ENCODE peak calls at places on chromosome 5, in five cellular contexts. Z is body of pancreas; I is lower lobe of right lung; Q is breast epithelium; V is CD8-positive, alpha-beta T cell. X is an unnamed sample. For H3K4me1, the result is how much of the 10 kb centered on the place peaks cover.

GRCh38 chr5:147911427-147911826 is 5.1 kb upstream of the C5orf46 start:
- DNase-seq in Z (peak), I (peak), Q (peak), V (no peak), X (no peak)

GRCh38 chr5:172854451-172854871 is 20.4 kb downstream of the ERGIC1 start:
- DNase-seq in Z (peak), I (peak), Q (no peak), V (no peak), X (peak)

GRCh38 chr5:79236364-79236969 is 536 bp downstream of the JMY start:
- DNase-seq in Z (no peak), I (no peak), Q (no peak), V (no peak), X (peak)

GRCh38 chr5:35202319-35203111 is 27.8 kb downstream of the PRLR start:
- DNase-seq in Z (peak), I (peak), Q (no peak), V (no peak), X (peak)

GRCh38 chr5:90368454-90369246 is 40.9 kb downstream of the CETN3 start:
- DNase-seq in Z (no peak), I (no peak), Q (no peak), V (no peak), X (no peak)

GRCh38 chr5:12292610-12293204 is 388.5 kb upstream of the CTNND2 start:
- DNase-seq in Z (no peak), I (no peak), Q (no peak), V (no peak), X (no peak)

GRCh38 chr5:76527685-76528161 is 95.5 kb downstream of the F2RL2 start:
- DNase-seq in Z (no peak), I (no peak), Q (no peak), V (no peak), X (no peak)

GRCh38 chr5:131252824-131253171 is 11.1 kb upstream of the CDC42SE2 start:
- DNase-seq in Z (no peak), I (peak), Q (no peak), V (peak), X (peak)

GRCh38 chr5:178818094-178818493 is 41.7 kb upstream of the ZNF354B start:
- DNase-seq in Z (no peak), I (no peak), Q (no peak), V (no peak), X (no peak)

GRCh38 chr5:38916802-38917201 is 71.0 kb downstream of the OSMR start:
- DNase-seq in Z (no peak), I (no peak), Q (no peak), V (no peak), X (no peak)

GRCh38 chr5:115709585-115709984 is 83.7 kb upstream of the TMED7 start:
- DNase-seq in Z (no peak), I (no peak), Q (no peak), V (no peak), X (no peak)

GRCh38 chr5:157259699-157260098 is 6.2 kb upstream of the CYFIP2 start:
- DNase-seq in Z (no peak), I (no peak), Q (no peak), V (no peak), X (no peak)

GRCh38 chr5:10607023-10607665 is 43.3 kb downstream of the ANKRD33B start:
- DNase-seq in Z (no peak), I (no peak), Q (no peak), V (no peak), X (no peak)

GRCh38 chr5:93126634-93127033 is 454.4 kb downstream of the NR2F1-AS1 start:
- DNase-seq in Z (no peak), I (no peak), Q (no peak), V (no peak), X (no peak)

GRCh38 chr5:139364466-139364865 is 18.6 kb downstream of the SLC23A1 start:
- DNase-seq in Z (no peak), I (no peak), Q (no peak), V (no peak), X (no peak)

GRCh38 chr5:139363937-139364336 is 19.2 kb downstream of the SLC23A1 start:
- DNase-seq in Z (no peak), I (no peak), Q (no peak), V (no peak), X (no peak)

GRCh38 chr5:139369181-139369580 is 13.9 kb downstream of the SLC23A1 start:
- DNase-seq in Z (no peak), I (no peak), Q (no peak), V (no peak), X (no peak)

GRCh38 chr5:139371482-139372435 is 11.3 kb downstream of the SLC23A1 start:
- DNase-seq in Z (no peak), I (no peak), Q (no peak), V (no peak), X (no peak)

GRCh38 chr5:139368613-139369012 is 14.5 kb downstream of the SLC23A1 start:
- DNase-seq in Z (no peak), I (no peak), Q (no peak), V (no peak), X (no peak)
- TF ChIP-seq CTCF in Z (no peak), I (no peak), Q (no peak), V (no peak), X (no peak)

GRCh38 chr5:59593608-59594007 is 299.9 kb downstream of the PDE4D start:
- DNase-seq in Z (no peak), I (no peak), Q (no peak), V (no peak), X (no peak)
- H3K4me1 ChIP-seq in Z (under half), I (under half), Q (under half), V (under half), X (under half)

GRCh38 chr5:160318409-160318808 is 6.0 kb upstream of the CCNJL start:
- DNase-seq in Z (no peak), I (no peak), Q (no peak), V (no peak), X (no peak)
- H3K4me3 ChIP-seq in Z (no peak), I (no peak), Q (no peak), V (no peak), X (no peak)

GRCh38 chr5:57184322-57184721 is 10.5 kb downstream of the GPBP1 start:
- DNase-seq in Z (no peak), I (no peak), Q (no peak), V (no peak), X (no peak)
- TF ChIP-seq CTCF in Z (no peak), I (no peak), Q (no peak), V (no peak), X (no peak)

GRCh38 chr5:80250801-80251200 is 5.0 kb downstream of the SERINC5 start:
- DNase-seq in Z (no peak), I (no peak), Q (no peak), V (no peak), X (no peak)

GRCh38 chr5:80245986-80246781 is 9.7 kb downstream of the SERINC5 start:
- DNase-seq in Z (no peak), I (no peak), Q (no peak), V (no peak), X (no peak)

GRCh38 chr5:80246995-80247729 is 8.7 kb downstream of the SERINC5 start:
- DNase-seq in Z (peak), I (peak), Q (no peak), V (no peak), X (peak)

GRCh38 chr5:80249876-80250275 is 6.0 kb downstream of the SERINC5 start:
- DNase-seq in Z (no peak), I (no peak), Q (no peak), V (no peak), X (no peak)

DNA sequence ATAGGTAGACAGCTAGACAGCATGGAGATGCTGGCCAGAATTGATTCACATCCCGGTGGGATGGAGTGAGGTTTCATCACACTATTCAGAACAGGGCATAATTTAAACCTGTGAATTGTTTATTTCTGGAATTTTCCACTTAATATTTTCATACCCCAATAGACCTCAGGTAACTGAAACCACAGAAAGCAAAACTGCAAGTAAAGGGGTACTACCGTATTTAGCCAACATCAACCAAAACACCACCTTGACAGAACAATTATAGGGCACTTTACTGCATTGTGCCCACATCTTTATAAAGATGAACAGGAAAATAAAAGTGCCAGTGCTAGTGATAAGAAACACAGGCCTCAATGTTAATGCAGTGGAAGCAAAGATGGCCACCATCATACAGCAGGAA is 7.5 kb downstream of the SERINC5 start:
- DNase-seq in Z (no peak), I (no peak), Q (no peak), V (no peak), X (no peak)
- H3K4me1 ChIP-seq in Z (under half), I (half or more), Q (under half), V (half or more), X (half or more)

DNA sequence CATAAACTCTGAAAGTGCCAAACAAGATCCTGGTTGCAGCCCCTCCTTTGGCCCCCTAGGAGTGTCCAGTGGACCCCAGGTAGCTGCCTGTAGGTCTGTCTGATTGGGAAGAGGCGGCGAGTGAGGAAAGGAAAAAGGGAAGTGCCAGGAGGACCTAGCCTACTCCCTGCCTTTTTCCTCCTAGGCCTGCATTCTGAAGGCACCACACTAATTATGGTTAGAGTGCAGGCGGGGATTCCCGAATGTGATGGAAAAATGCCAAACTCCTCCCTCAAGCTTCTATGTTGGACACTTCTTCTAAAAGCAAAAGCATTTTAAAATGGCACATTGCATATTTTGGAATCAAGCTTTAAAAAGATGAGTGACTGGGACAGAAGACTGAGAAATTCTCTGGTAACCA is 83.2 kb upstream of the SMIM15 start:
- DNase-seq in Z (peak), I (no peak), Q (no peak), V (no peak), X (peak)
- H3K4me3 ChIP-seq in Z (no peak), I (no peak), Q (peak), V (no peak), X (no peak)

DNA sequence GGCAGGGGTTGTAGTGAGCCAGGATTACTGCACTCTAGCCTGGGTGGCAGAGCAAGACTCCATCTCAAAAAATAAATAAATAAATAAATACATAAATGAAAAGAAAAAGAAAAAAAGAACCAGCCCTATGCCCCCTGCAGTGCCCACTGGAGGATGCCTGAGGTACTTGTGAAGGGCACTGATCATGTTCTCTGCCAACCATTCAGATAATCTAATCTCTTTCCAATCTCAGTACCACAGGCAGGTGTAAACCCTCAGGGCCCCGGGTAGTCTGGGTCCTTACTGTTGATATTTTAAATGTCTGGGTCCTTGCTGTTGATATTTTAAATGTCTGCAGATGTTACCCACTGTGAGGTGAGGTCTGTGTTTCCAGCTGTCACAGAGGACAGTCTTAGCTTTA is 321.8 kb upstream of the ADCY2 start:
- DNase-seq in Z (no peak), I (no peak), Q (no peak), V (no peak), X (no peak)
- TF ChIP-seq CTCF in Z (no peak), I (no peak), Q (no peak), V (no peak), X (no peak)

GRCh38 chr5:124725040-124725434 is 21.4 kb downstream of the ZNF608 start:
- DNase-seq in Z (no peak), I (no peak), Q (no peak), V (no peak), X (no peak)
- H3K4me1 ChIP-seq in Z (under half), I (under half), Q (under half), V (under half), X (under half)

X was measured in mucosa of descending colon.